ENCODE peak calls at places on chromosome 4, in six cellular contexts. R is GM12878, I is HepG2, A is H1, N is K562, Q is IMR-90. J is an unnamed sample.

GRCh38 chr4:99405433-99406115 is 29.6 kb downstream of the ADH7 start:
- DNase-seq in Q (peak; percentile 82), N (peak; percentile 71), I (peak; percentile 74), R (peak; percentile 38), A (peak; percentile 21), J (peak; percentile 24)

GRCh38 chr4:94831607-94832006 is 73.9 kb downstream of the BMPR1B start:
- DNase-seq in A (no peak), Q (no peak), I (no peak), R (no peak), N (no peak), J (no peak)

GRCh38 chr4:136319789-136320470 is 1212.4 kb downstream of the PCDH18 start:
- DNase-seq in I (peak; percentile 5), Q (peak; percentile 49), R (no peak), N (no peak), A (no peak), J (no peak)

GRCh38 chr4:148089624-148090023 is 352.6 kb downstream of the NR3C2 start:
- DNase-seq in I (no peak), R (no peak), N (no peak), A (no peak), Q (no peak), J (no peak)

GRCh38 chr4:124067031-124067430 is 645.5 kb downstream of the ANKRD50 start:
- DNase-seq in N (no peak), A (no peak), Q (peak; percentile 41), I (no peak), R (no peak), J (no peak)

GRCh38 chr4:143025111-143025704 is 159.5 kb upstream of the USP38 start:
- DNase-seq in A (no peak), I (peak; percentile 9), Q (peak; percentile 33), N (peak; percentile 17), R (no peak), J (no peak)

GRCh38 chr4:114132830-114133229 is 153.4 kb upstream of the ARSJ start:
- DNase-seq in N (peak; percentile 0), Q (no peak), R (no peak), I (no peak), A (no peak), J (no peak)

GRCh38 chr4:73525611-73526010 is 44.1 kb downstream of the AFM start:
- DNase-seq in R (no peak), I (no peak), Q (no peak), N (no peak), A (no peak), J (no peak)

GRCh38 chr4:109562457-109563237 is 2.6 kb downstream of the MCUB start:
- DNase-seq in A (no peak), N (no peak), I (no peak), R (no peak), Q (no peak), J (no peak)

GRCh38 chr4:139552506-139552905 is 3.5 kb downstream of the SETD7 start:
- DNase-seq in Q (peak; percentile 53), R (no peak), I (no peak), N (no peak), A (no peak), J (no peak)

GRCh38 chr4:111671756-111672155 is 473.5 kb upstream of the FAM241A start:
- DNase-seq in A (no peak), N (no peak), I (no peak), R (no peak), Q (no peak), J (no peak)

GRCh38 chr4:114615435-114615834 is 16.8 kb downstream of the UGT8 start:
- DNase-seq in A (no peak), N (no peak), Q (no peak), I (peak; percentile 6), R (no peak), J (no peak)

GRCh38 chr4:80184791-80185756 is 12.2 kb upstream of the PRDM8 start:
- DNase-seq in Q (no peak), N (no peak), A (no peak), I (no peak), R (no peak), J (no peak)

GRCh38 chr4:139783761-139784484 is 118.3 kb downstream of the MGST2 start:
- DNase-seq in N (no peak), A (no peak), I (peak; percentile 53), Q (no peak), R (no peak), J (peak; percentile 56)

GRCh38 chr4:170868191-170868590 is 778.4 kb upstream of the AADAT start:
- DNase-seq in I (no peak), R (no peak), Q (no peak), N (no peak), A (no peak), J (no peak)

GRCh38 chr4:65597697-65598096 is 72.6 kb downstream of the EPHA5 start:
- DNase-seq in I (no peak), N (no peak), Q (no peak), R (no peak), A (no peak), J (no peak)

GRCh38 chr4:16140520-16141249 is 56.9 kb upstream of the PROM1 start:
- DNase-seq in Q (peak; percentile 68), N (no peak), A (no peak), I (peak; percentile 99), R (no peak), J (no peak)

GRCh38 chr4:21801661-21802355 is 146.8 kb downstream of the KCNIP4 start:
- DNase-seq in Q (no peak), I (no peak), R (no peak), A (no peak), N (no peak), J (no peak)

GRCh38 chr4:92305148-92305877 is 1.5 kb downstream of the GRID2 start:
- DNase-seq in Q (peak; percentile 32), R (no peak), N (peak; percentile 0), A (peak; percentile 78), I (no peak), J (peak; percentile 85)

GRCh38 chr4:104989363-104989762 is 157.3 kb upstream of the TET2 start:
- DNase-seq in Q (peak; percentile 41), R (no peak), I (no peak), A (no peak), N (no peak), J (no peak)

GRCh38 chr4:31327031-31327430 is 606.9 kb downstream of the PCDH7 start:
- DNase-seq in R (no peak), I (no peak), A (no peak), N (no peak), Q (no peak), J (no peak)

GRCh38 chr4:4860381-4860802 is 927 bp downstream of the MSX1 start:
- DNase-seq in I (peak; percentile 24), N (no peak), R (no peak), A (no peak), Q (peak; percentile 35), J (no peak)

GRCh38 chr4:4858527-4858926 is 938 bp upstream of the MSX1 start:
- DNase-seq in A (no peak), N (no peak), R (no peak), Q (no peak), I (no peak), J (no peak)

GRCh38 chr4:4860803-4861591 is 1.5 kb downstream of the MSX1 start:
- DNase-seq in A (no peak), I (peak; percentile 29), R (no peak), Q (peak; percentile 32), N (no peak), J (peak; percentile 62)

GRCh38 chr4:4859010-4859798 is at the start of gene MSX1:
- DNase-seq in I (peak; percentile 81), A (peak; percentile 79), Q (peak; percentile 75), N (peak; percentile 91), R (no peak), J (peak; percentile 91)

GRCh38 chr4:4859799-4860380 is 425 bp downstream of the MSX1 start:
- DNase-seq in N (peak; percentile 27), I (no peak), Q (no peak), R (no peak), A (no peak), J (peak; percentile 71)
- TF ChIP-seq RFX5 in N (no peak), I (no peak), Q (no peak), R (no peak), A (no peak), J (no peak)

GRCh38 chr4:184599492-184600135 is 49.6 kb downstream of the CASP3 start:
- DNase-seq in N (no peak), R (no peak), I (no peak), A (no peak), Q (peak; percentile 86), J (no peak)

GRCh38 chr4:184595430-184595829 is 53.8 kb downstream of the CASP3 start:
- DNase-seq in Q (no peak), R (no peak), A (no peak), N (no peak), I (no peak), J (no peak)

GRCh38 chr4:184596044-184596616 is 53.1 kb downstream of the CASP3 start:
- DNase-seq in Q (no peak), A (no peak), I (no peak), N (no peak), R (no peak), J (no peak)

GRCh38 chr4:184596617-184597185 is 52.5 kb downstream of the CASP3 start:
- DNase-seq in I (peak; percentile 58), N (peak; percentile 61), Q (no peak), R (no peak), A (no peak), J (no peak)

GRCh38 chr4:184598753-184599491 is 50.3 kb downstream of the CASP3 start:
- DNase-seq in Q (no peak), I (no peak), A (no peak), N (no peak), R (no peak), J (no peak)
- H3K9ac ChIP-seq in Q (no peak overlapping the region), I (no peak overlapping the region), A (no peak overlapping the region), N (peak overlapping the region; percentile 50), R (no peak overlapping the region), J (no peak overlapping the region)

GRCh38 chr4:71009796-71010588 is 16.5 kb downstream of the DCK start:
- DNase-seq in N (peak; percentile 62), R (no peak), Q (peak; percentile 56), I (peak; percentile 50), A (no peak), J (peak; percentile 49)
- TF ChIP-seq RFX5 in N (no peak), R (no peak), Q (no peak), I (no peak), A (no peak), J (no peak)

DNA sequence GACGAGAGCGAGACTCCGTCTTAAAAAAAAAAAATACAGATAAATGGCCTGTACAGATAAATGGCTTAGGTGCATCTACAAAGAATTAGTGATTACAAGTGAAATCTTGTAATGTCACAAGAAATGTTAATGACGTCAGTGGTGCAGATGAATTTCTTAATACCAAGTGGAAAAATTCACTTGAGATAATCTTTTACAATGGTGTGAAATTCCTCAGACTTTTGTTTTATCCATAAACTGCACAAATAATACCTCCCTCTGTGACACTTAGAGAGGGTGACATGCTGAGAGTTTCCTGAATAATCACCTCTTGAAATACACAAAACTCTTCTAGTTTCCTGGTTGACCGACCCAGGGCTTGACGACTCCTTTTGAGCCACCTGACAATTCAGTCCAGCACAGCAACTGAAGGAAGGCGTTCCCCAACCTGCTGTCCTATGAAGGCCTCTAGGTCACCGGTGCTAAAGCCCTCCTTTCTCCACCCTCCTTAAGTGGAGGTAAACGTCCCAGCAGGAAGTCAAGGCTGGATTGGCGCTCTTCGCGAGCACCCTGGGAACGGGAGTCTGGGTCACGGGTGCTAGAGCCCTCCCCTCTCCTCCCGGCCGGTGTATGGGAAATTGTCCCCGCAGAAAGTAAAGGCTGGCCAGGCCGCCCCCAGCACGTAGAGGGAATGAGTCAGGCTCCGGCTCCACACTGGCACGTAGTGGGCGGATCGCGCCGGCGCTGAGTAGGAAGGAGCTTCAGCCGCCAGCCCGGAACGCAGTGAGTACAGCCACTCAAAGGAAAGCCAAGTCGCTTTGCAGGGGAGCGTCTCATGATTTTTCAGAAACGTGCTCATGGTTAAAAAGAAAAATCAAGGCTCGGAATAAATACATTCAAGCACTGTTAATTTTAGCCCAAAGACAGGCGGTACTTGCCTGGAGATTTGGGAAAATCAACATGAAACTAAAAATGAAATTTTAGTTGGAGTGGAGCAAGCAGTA is at the start of gene TMEM144:
- DNase-seq in A (peak; percentile 63), N (peak; percentile 92), I (peak; percentile 79), Q (peak; percentile 85), R (no peak), J (no peak)
- H3K9ac ChIP-seq in A (no peak within 1 kb of the TSS), N (peak within 1 kb of the TSS; percentile 90), I (peak within 1 kb of the TSS; percentile 55), Q (peak within 1 kb of the TSS; percentile 53), R (peak within 1 kb of the TSS; percentile 50), J (no peak within 1 kb of the TSS)

J was measured in SK-N-SH.